ENCODE peak calls at places on chromosomes 13 and 19, in seven cellular contexts. Y, R, T, H, A, K and D are unnamed samples.

GRCh38 chr19:28543244-28543776 is 669.6 kb downstream of the UQCRFS1 start:
- DNase-seq in Y (no peak), R (no peak), T (no peak), H (no peak), A (no peak), K (no peak), D (no peak)

GRCh38 chr19:14450168-14450874 is 17.2 kb downstream of the PKN1 start:
- DNase-seq in Y (peak), R (peak), T (peak), H (no peak), A (peak), K (peak), D (peak)

GRCh38 chr13:72544042-72544441 is 183.4 kb downstream of the MZT1 start:
- DNase-seq in Y (no peak), R (no peak), T (no peak), H (no peak), A (no peak), K (no peak), D (no peak)

GRCh38 chr19:11378319-11379189 is 4.1 kb downstream of the SWSAP1 start:
- DNase-seq in Y (peak), R (peak), T (no peak), H (peak), A (no peak), K (peak), D (peak)

GRCh38 chr13:49828452-49828851 is 36.0 kb upstream of the KPNA3 start:
- DNase-seq in Y (no peak), R (no peak), T (no peak), H (no peak), A (no peak), K (no peak), D (no peak)

GRCh38 chr13:76884167-76884566 is 2.0 kb downstream of the KCTD12 start:
- DNase-seq in Y (peak), R (peak), T (peak), H (no peak), A (no peak), K (peak), D (no peak)

GRCh38 chr19:38640368-38640767 is 7.1 kb upstream of the ACTN4 start:
- DNase-seq in Y (no peak), R (no peak), T (no peak), H (no peak), A (no peak), K (no peak), D (no peak)

GRCh38 chr19:40691421-40692211 is 1.2 kb upstream of the NUMBL start:
- DNase-seq in Y (no peak), R (no peak), T (peak), H (no peak), A (no peak), K (no peak), D (no peak)

GRCh38 chr13:106105153-106105552 is 430.3 kb downstream of the EFNB2 start:
- DNase-seq in Y (no peak), R (no peak), T (no peak), H (no peak), A (no peak), K (no peak), D (no peak)